ENCODE peak calls at places on chromosomes 7 and 10, in nine cellular contexts. E is heart left ventricle; P is CD8-positive, alpha-beta T cell; Z is RWPE1; R is fibroblast of the aortic adventitia; U is dorsolateral prefrontal cortex; D is cardiac fibroblast; J is OCI-LY7; X is esophagus squamous epithelium. I is an unnamed sample.

GRCh38 chr7:42096262-42096661 is 140.7 kb downstream of the GLI3 start:
- DNase-seq in E (no peak), P (no peak), Z (no peak), R (no peak), U (no peak), D (no peak), J (no peak), X (no peak), I (no peak)

GRCh38 chr7:3649678-3650445 is 348.8 kb downstream of the SDK1 start:
- DNase-seq in E (no peak), P (no peak), Z (no peak), R (no peak), U (no peak), D (peak; percentile 7), J (no peak), X (no peak), I (no peak)

GRCh38 chr10:5081091-5081490 is 13.1 kb upstream of the AKR1C3 start:
- DNase-seq in E (no peak), P (no peak), Z (no peak), R (no peak), U (no peak), D (no peak), J (no peak), X (no peak), I (no peak)

GRCh38 chr7:23350466-23350865 is 51.3 kb downstream of the MALSU1 start:
- DNase-seq in E (no peak), P (no peak), Z (no peak), R (no peak), U (no peak), D (no peak), J (no peak), X (no peak), I (no peak)

GRCh38 chr10:19133992-19134391 is 85.4 kb downstream of the MALRD1 start:
- DNase-seq in E (no peak), P (no peak), Z (no peak), R (no peak), U (no peak), D (no peak), J (no peak), X (no peak), I (no peak)

GRCh38 chr10:91088300-91089140 is 131.9 kb upstream of the PCGF5 start:
- DNase-seq in E (peak; percentile 36), P (no peak), Z (peak; percentile 50), R (peak; percentile 27), U (no peak), D (peak; percentile 29), J (peak; percentile 37), X (no peak), I (no peak)

GRCh38 chr7:98930464-98930863 is 52.1 kb downstream of the TRRAP start:
- DNase-seq in E (no peak), P (no peak), Z (no peak), R (no peak), U (no peak), D (no peak), J (no peak), X (no peak), I (no peak)

GRCh38 chr10:88386878-88387773 is 196.0 kb downstream of the RNLS start:
- DNase-seq in E (no peak), P (no peak), Z (peak; percentile 60), R (peak; percentile 76), U (no peak), D (peak; percentile 83), J (peak; percentile 91), X (no peak), I (no peak)

GRCh38 chr10:132571565-132572544 is 34.3 kb downstream of the INPP5A start:
- DNase-seq in E (peak; percentile 70), P (peak; percentile 42), Z (peak; percentile 98), R (peak; percentile 86), U (no peak), D (peak; percentile 75), J (peak; percentile 98), X (no peak), I (no peak)

GRCh38 chr7:157710396-157710795 is 373.6 kb downstream of the DNAJB6 start:
- DNase-seq in E (no peak), P (no peak), Z (no peak), R (no peak), U (peak; percentile 13), D (no peak), J (no peak), X (no peak), I (peak; percentile 46)

GRCh38 chr10:27240891-27241639 is 468 bp upstream of the ACBD5 start:
- DNase-seq in E (peak; percentile 33), P (no peak), Z (no peak), R (peak; percentile 26), U (no peak), D (peak; percentile 7), J (peak; percentile 66), X (no peak), I (no peak)

GRCh38 chr10:27242951-27243551 is 2.5 kb upstream of the ACBD5 start:
- DNase-seq in E (peak; percentile 59), P (peak; percentile 70), Z (peak; percentile 67), R (peak; percentile 80), U (peak; percentile 64), D (peak; percentile 84), J (peak; percentile 85), X (peak; percentile 42), I (no peak)

GRCh38 chr10:27240212-27240890 is at the start of gene ACBD5:
- DNase-seq in E (peak; percentile 95), P (peak; percentile 64), Z (peak; percentile 64), R (peak; percentile 79), U (peak; percentile 73), D (peak; percentile 90), J (peak; percentile 80), X (peak; percentile 71), I (peak; percentile 96)

GRCh38 chr10:27242473-27242950 is 1.9 kb upstream of the ACBD5 start:
- DNase-seq in E (no peak), P (no peak), Z (no peak), R (no peak), U (no peak), D (no peak), J (no peak), X (no peak), I (no peak)

GRCh38 chr10:27241640-27242472 is 1.3 kb upstream of the ACBD5 start:
- DNase-seq in E (peak; percentile 95), P (peak; percentile 84), Z (peak; percentile 81), R (peak; percentile 92), U (peak; percentile 83), D (peak; percentile 96), J (peak; percentile 96), X (peak; percentile 59), I (peak; percentile 94)
- TF ChIP-seq CTCF in E (peak; percentile 22), P (no peak), Z (peak; percentile 31), R (peak; percentile 36), U (peak; percentile 33), D (peak; percentile 21), J (peak; percentile 77), X (peak; percentile 46), I (no peak)

DNA sequence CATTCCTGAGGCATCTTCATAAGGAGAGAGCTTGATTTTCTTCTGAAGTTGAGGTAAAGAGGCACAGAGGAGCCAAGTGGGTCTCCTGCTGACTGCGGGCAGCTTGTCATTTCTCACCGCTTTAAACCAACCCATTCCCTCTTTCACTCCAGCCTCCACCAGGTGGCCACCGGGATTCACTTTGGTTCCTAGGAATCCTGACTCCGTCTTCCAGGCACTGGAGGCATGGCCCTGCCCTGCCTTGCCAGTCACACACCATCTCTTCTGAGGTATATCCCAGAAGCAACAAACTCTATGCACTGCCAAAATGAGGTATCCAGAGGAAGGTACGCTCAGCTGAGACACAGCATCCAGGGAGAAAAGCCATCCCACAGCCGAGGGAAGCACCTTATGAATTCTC is 280.8 kb downstream of the TNS3 start:
- DNase-seq in E (no peak), P (no peak), Z (no peak), R (no peak), U (no peak), D (no peak), J (no peak), X (no peak), I (peak; percentile 49)
- TF ChIP-seq CTCF in E (no peak), P (no peak), Z (no peak), R (no peak), U (no peak), D (no peak), J (no peak), X (no peak), I (no peak)

GRCh38 chr7:140924019-140924820 is 509 bp downstream of the BRAF start:
- DNase-seq in E (peak; percentile 83), P (peak; percentile 55), Z (peak; percentile 36), R (peak; percentile 58), U (peak; percentile 65), D (peak; percentile 66), J (peak; percentile 80), X (peak; percentile 51), I (peak; percentile 83)
- TF ChIP-seq CTCF in E (peak; percentile 22), P (no peak), Z (peak; percentile 74), R (peak; percentile 64), U (peak; percentile 50), D (peak; percentile 54), J (peak; percentile 76), X (peak; percentile 15), I (peak; percentile 16)

DNA sequence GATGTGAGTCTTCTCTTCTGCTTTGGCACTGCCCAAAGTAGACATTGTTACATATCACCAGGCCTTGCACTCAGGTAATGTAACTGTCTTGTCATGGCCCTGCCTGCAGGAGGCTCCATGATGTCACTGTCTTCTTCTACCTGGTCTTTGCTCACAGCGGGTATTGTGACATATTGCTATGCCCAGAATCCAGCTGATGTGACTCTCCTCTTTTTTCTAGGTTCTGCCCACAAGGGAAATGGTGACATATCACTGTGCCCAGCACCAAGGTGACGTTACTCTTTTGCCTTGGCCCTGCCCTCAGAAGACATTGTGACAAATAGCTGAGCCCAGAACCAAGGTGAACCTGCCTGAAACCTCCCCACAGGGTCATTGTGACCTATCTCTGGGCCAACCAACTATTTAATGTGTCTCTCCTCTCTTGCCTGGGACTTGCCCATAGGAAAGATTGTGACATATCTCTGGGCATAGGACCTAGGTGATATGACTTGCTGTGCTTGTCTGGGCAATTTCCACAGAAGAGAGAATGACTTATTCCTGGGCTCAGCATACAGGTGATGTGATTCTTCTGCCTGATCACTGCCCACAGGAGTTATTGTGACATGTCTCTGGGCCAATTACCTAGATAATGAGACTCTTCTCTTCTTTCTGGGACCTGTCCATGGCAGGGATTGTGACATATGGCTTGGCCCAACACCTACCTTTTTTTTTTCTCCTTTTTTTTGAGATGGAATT is 26.5 kb upstream of the ZNF107 start:
- DNase-seq in E (no peak), P (no peak), Z (no peak), R (no peak), U (no peak), D (no peak), J (peak; percentile 53), X (no peak), I (no peak)
- TF ChIP-seq CTCF in E (no peak), P (no peak), Z (no peak), R (no peak), U (no peak), D (no peak), J (peak; percentile 67), X (no peak), I (no peak)

GRCh38 chr10:71395621-71396020 is 1.1 kb upstream of the CDH23 start:
- DNase-seq in E (no peak), P (no peak), Z (no peak), R (no peak), U (no peak), D (no peak), J (no peak), X (no peak), I (peak; percentile 8)
- TF ChIP-seq CTCF in E (no peak), P (no peak), Z (no peak), R (no peak), U (no peak), D (no peak), J (peak; percentile 7), X (no peak), I (no peak)

GRCh38 chr10:72069751-72070501 is 18.4 kb downstream of the SPOCK2 start:
- DNase-seq in E (peak; percentile 24), P (no peak), Z (no peak), R (no peak), U (no peak), D (no peak), J (no peak), X (no peak), I (no peak)
- TF ChIP-seq CTCF in E (no peak), P (peak; percentile 19), Z (no peak), R (peak; percentile 16), U (no peak), D (peak; percentile 18), J (peak; percentile 62), X (peak; percentile 27), I (no peak)